ENCODE peak calls at places on chromosomes 7 and 10, in five cellular contexts. I, N, L, X and B are unnamed samples.

GRCh38 chr10:21048086-21048485 is 151.0 kb upstream of the NEBL start:
- DNase-seq in I (no peak), N (no peak), L (no peak), X (peak), B (no peak)

GRCh38 chr7:29806131-29806792 is at the start of gene WIPF3:
- DNase-seq in I (peak), N (peak), L (peak), X (peak), B (no peak)

GRCh38 chr7:123533929-123534382 is 439 bp downstream of the IQUB start:
- DNase-seq in I (no peak), N (no peak), L (no peak), X (no peak), B (no peak)

GRCh38 chr10:123886292-123886691 is 5.3 kb downstream of the CPXM2 start:
- DNase-seq in I (no peak), N (no peak), L (no peak), X (no peak), B (no peak)

GRCh38 chr7:28054531-28055160 is 125.9 kb downstream of the JAZF1 start:
- DNase-seq in I (no peak), N (no peak), L (no peak), X (no peak), B (no peak)

GRCh38 chr7:112362796-112363195 is 87.5 kb upstream of the IFRD1 start:
- DNase-seq in I (peak), N (peak), L (no peak), X (no peak), B (no peak)

GRCh38 chr10:67452892-67453291 is 243.1 kb downstream of the CTNNA3 start:
- DNase-seq in I (no peak), N (no peak), L (no peak), X (no peak), B (no peak)

GRCh38 chr7:73960548-73960947 is 67.4 kb upstream of the ELN start:
- DNase-seq in I (no peak), N (no peak), L (no peak), X (peak), B (no peak)

GRCh38 chr10:132699411-132700167 is 86.4 kb downstream of the NKX6-2 start:
- DNase-seq in I (no peak), N (peak), L (no peak), X (no peak), B (peak)

GRCh38 chr7:131556912-131557457 is 557 bp upstream of the PODXL start:
- DNase-seq in I (peak), N (peak), L (peak), X (no peak), B (no peak)

GRCh38 chr7:123360631-123361030 is 160.9 kb upstream of the SLC13A1 start:
- DNase-seq in I (no peak), N (no peak), L (no peak), X (no peak), B (no peak)

GRCh38 chr7:28573059-28573553 is 160.8 kb downstream of the CREB5 start:
- DNase-seq in I (no peak), N (no peak), L (no peak), X (peak), B (no peak)

GRCh38 chr7:17580141-17580540 is 281.7 kb downstream of the AHR start:
- DNase-seq in I (no peak), N (no peak), L (no peak), X (peak), B (no peak)

GRCh38 chr7:151008511-151009323 is 15.6 kb downstream of the ATG9B start:
- DNase-seq in I (peak), N (peak), L (peak), X (peak), B (no peak)

GRCh38 chr10:5589963-5590511 is 65.3 kb downstream of the CALML3 start:
- DNase-seq in I (no peak), N (peak), L (no peak), X (peak), B (no peak)

GRCh38 chr7:117458977-117459583 is 20.7 kb upstream of the CFTR start:
- DNase-seq in I (peak), N (no peak), L (no peak), X (peak), B (no peak)

GRCh38 chr10:110408203-110408871 is 89.4 kb upstream of the DUSP5 start:
- DNase-seq in I (peak), N (peak), L (peak), X (peak), B (no peak)

GRCh38 chr10:130022501-130023299 is 58.6 kb upstream of the EBF3 start:
- DNase-seq in I (no peak), N (no peak), L (no peak), X (peak), B (peak)

GRCh38 chr7:150356265-150356897 is 12.2 kb upstream of the REPIN1 start:
- DNase-seq in I (peak), N (peak), L (no peak), X (peak), B (no peak)

GRCh38 chr10:117374506-117375359 is 507 bp downstream of the PDZD8 start:
- DNase-seq in I (peak), N (peak), L (peak), X (peak), B (peak)

GRCh38 chr7:19066109-19066508 is 51.3 kb downstream of the TWIST1 start:
- DNase-seq in I (no peak), N (no peak), L (no peak), X (no peak), B (no peak)

GRCh38 chr7:102075553-102076135 is 211.0 kb upstream of the SH2B2 start:
- DNase-seq in I (no peak), N (no peak), L (no peak), X (no peak), B (no peak)

GRCh38 chr10:114403545-114404161 is 649 bp downstream of the AFAP1L2 start:
- DNase-seq in I (peak), N (peak), L (peak), X (no peak), B (no peak)

GRCh38 chr7:5420841-5421625 is 2.6 kb downstream of the TNRC18 start:
- DNase-seq in I (no peak), N (peak), L (no peak), X (peak), B (no peak)

GRCh38 chr10:132446661-132447445 is 49.9 kb downstream of the PWWP2B start:
- DNase-seq in I (no peak), N (peak), L (no peak), X (peak), B (no peak)

GRCh38 chr7:143493755-143494154 is 16.1 kb downstream of the TAS2R41 start:
- DNase-seq in I (no peak), N (no peak), L (no peak), X (no peak), B (no peak)

GRCh38 chr7:80372415-80372814 is 139.4 kb downstream of the GNAT3 start:
- DNase-seq in I (peak), N (no peak), L (no peak), X (no peak), B (no peak)

GRCh38 chr7:84237533-84238173 is 43.1 kb upstream of the SEMA3A start:
- DNase-seq in I (no peak), N (no peak), L (no peak), X (peak), B (no peak)

GRCh38 chr10:78296794-78297193 is 263.1 kb downstream of the RPS24 start:
- DNase-seq in I (no peak), N (no peak), L (no peak), X (no peak), B (no peak)

DNA sequence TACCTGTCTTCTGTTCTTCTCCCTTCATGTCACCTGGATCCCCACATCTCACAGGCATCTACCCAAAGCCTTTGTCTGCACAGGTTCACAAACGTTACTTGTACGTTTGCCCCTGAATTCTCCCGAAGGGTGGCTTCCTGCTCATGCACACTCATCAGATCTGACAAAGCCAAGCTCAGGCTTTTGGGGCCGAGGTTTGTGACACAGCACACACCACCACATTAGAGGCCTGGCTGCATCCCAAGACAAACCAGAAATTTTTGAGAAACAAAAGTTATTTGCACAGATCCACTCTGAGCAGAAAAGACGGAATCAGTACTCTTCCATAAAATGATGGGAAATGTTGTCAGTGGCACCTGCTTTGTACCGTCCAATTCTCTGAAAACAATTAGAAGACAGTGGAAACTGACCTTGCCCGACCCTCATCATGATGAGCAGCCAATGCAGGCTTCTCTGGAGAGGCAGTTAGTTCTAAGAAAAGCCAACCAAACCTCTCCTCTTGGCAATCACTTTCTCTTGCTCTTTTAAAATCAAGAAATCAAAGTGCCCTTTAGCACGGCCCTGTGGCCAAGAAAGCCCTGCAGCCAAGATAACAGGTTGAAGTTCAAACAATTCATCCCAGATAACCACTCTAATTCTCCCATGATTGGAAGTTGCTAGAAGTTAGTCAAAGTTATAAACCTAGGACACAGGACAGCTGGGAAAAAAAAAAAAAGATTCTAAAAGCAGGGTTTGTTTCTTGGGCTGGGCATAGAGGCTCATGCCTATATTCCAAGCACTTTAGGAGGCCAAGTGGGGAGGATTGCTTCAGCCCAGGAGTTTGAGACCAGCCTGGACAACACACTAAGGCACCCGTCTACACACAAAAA is 13.6 kb upstream of the SVIL start:
- DNase-seq in I (no peak), N (no peak), L (no peak), X (no peak), B (no peak)
- TF ChIP-seq CTCF in I (no peak), N (no peak), L (no peak), X (no peak), B (no peak)

GRCh38 chr10:14953452-14954000 is 370 bp downstream of the DCLRE1C start:
- DNase-seq in I (peak), N (no peak), L (no peak), X (no peak), B (no peak)
- TF ChIP-seq CTCF in I (no peak), N (no peak), L (no peak), X (no peak), B (no peak)

DNA sequence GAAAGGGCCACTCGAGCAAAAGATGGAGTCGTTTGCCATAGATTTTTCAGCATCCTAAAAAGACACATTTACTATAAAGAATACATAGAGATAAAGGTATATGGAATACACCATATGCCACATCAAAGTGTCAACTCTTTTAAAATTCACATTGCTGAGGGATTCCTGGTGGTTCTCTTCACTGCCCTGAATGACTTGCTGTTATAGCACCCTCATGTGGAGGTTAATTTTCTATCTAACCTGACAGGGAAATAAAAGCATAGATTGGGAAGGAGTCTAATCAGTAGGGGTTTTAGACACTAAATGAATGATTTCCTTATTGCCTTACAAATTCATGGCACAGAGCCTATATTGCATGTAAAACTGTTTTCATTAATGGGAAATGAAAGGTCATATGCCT is 25.9 kb downstream of the DNAH11 start:
- DNase-seq in I (peak), N (no peak), L (no peak), X (peak), B (no peak)
- TF ChIP-seq CTCF in I (peak), N (peak), L (no peak), X (peak), B (peak)

GRCh38 chr7:45622058-45622457 is 47.9 kb downstream of the ADCY1 start:
- DNase-seq in I (peak), N (no peak), L (no peak), X (no peak), B (no peak)

GRCh38 chr7:45623157-45623556 is 49.0 kb downstream of the ADCY1 start:
- DNase-seq in I (no peak), N (no peak), L (no peak), X (no peak), B (no peak)

GRCh38 chr7:45617166-45617565 is 43.0 kb downstream of the ADCY1 start:
- DNase-seq in I (peak), N (peak), L (peak), X (no peak), B (no peak)
- TF ChIP-seq CTCF in I (peak), N (peak), L (no peak), X (no peak), B (no peak)

GRCh38 chr7:34425194-34425593 is 232.8 kb upstream of the NPSR1 start:
- DNase-seq in I (no peak), N (no peak), L (no peak), X (peak), B (no peak)

GRCh38 chr7:34425631-34426384 is 232.2 kb upstream of the NPSR1 start:
- DNase-seq in I (no peak), N (no peak), L (no peak), X (peak), B (no peak)

DNA sequence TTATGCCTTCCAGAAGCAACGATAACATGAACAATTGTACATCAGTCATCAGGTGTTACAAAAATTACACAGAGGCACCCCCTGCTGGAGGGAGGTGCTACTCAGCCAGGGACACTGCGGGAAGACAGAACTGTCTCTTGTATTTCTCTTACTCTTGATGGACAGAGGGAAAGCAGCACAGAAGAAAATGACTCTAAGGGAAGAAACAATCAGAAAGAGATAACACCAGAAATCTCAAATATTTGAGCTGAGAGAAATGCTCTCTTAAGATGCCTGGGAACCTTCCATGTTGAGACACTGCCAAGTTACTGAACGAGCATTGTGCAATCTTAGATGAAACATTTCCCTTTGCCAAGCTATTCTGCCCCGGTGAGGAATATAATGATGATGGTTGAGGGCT is 227.6 kb upstream of the NPSR1 start:
- DNase-seq in I (peak), N (peak), L (peak), X (peak), B (no peak)
- TF ChIP-seq CTCF in I (peak), N (peak), L (peak), X (peak), B (peak)